ENCODE peak calls at places on chromosomes 2 and 18, in nine cellular contexts. X is NCI-H524; M is ACHN; Z is activated CD8-positive, alpha-beta memory T cell treated with anti-CD3 and anti-CD28 coated beads, Interleukin-2, amount 50 U/mL, for 48 hours; W is NCI-H2029; Q is renal cortical epithelial cell; E is activated T-helper 1 cell treated with anti-CD3 and anti-CD28 coated beads, Interleukin-12 subunit alpha, Interleukin-12 subunit beta, Interleukin-2, Interleukin-4 antibody, amounts not matched to agents 30 ng/mL and 10 ng/mL and 1 ng/mL, durations not matched to agents 14 hours and 24 hours and 36 hours; C is cardiac septum; U is foreskin fibroblast. G is an unnamed sample.
A peak's percentile ranks its signal among the peaks of the same experiment; 100 is the strongest.

GRCh38 chr2:120300385-120300784 is 45.6 kb upstream of the INHBB start:
- DNase-seq in X (no peak), M (no peak), Z (peak; percentile 36), W (no peak), Q (no peak), E (no peak), C (no peak), U (no peak), G (no peak)

GRCh38 chr2:99489758-99490087 is at the start of gene REV1:
- DNase-seq in X (no peak), M (no peak), Z (no peak), W (no peak), Q (no peak), E (no peak), C (no peak), U (no peak), G (no peak)

GRCh38 chr2:230023313-230023712 is 45.4 kb downstream of the SLC16A14 start:
- DNase-seq in X (no peak), M (no peak), Z (no peak), W (no peak), Q (no peak), E (no peak), C (no peak), U (no peak), G (no peak)

GRCh38 chr2:99032786-99033185 is 96.8 kb upstream of the CRACDL start:
- DNase-seq in X (no peak), M (no peak), Z (no peak), W (no peak), Q (peak; percentile 50), E (no peak), C (no peak), U (peak; percentile 44), G (no peak)

GRCh38 chr2:17543848-17544645 is 3.6 kb downstream of the VSNL1 start:
- DNase-seq in X (no peak), M (no peak), Z (no peak), W (no peak), Q (peak; percentile 3), E (no peak), C (no peak), U (peak; percentile 79), G (no peak)

GRCh38 chr2:143759455-143759854 is 630.2 kb downstream of the ARHGAP15 start:
- DNase-seq in X (no peak), M (no peak), Z (no peak), W (no peak), Q (peak; percentile 6), E (no peak), C (no peak), U (no peak), G (no peak)

GRCh38 chr2:63614448-63614968 is 25.7 kb downstream of the MDH1 start:
- DNase-seq in X (no peak), M (peak; percentile 82), Z (no peak), W (no peak), Q (peak; percentile 82), E (no peak), C (no peak), U (peak; percentile 57), G (no peak)

GRCh38 chr2:147108553-147108952 is 736.3 kb upstream of the ACVR2A start:
- DNase-seq in X (no peak), M (peak; percentile 86), Z (no peak), W (no peak), Q (peak; percentile 93), E (no peak), C (no peak), U (peak; percentile 58), G (no peak)

GRCh38 chr2:133504566-133505505 is 63.4 kb downstream of the NCKAP5 start:
- DNase-seq in X (no peak), M (peak; percentile 8), Z (no peak), W (peak; percentile 46), Q (peak; percentile 83), E (no peak), C (no peak), U (no peak), G (no peak)

GRCh38 chr2:152432206-152432653 is 97.3 kb downstream of the FMNL2 start:
- DNase-seq in X (peak; percentile 88), M (no peak), Z (no peak), W (no peak), Q (peak; percentile 95), E (no peak), C (no peak), U (peak; percentile 95), G (no peak)

GRCh38 chr2:67986258-67986657 is 76.5 kb downstream of the C1D start:
- DNase-seq in X (no peak), M (no peak), Z (no peak), W (no peak), Q (no peak), E (no peak), C (no peak), U (no peak), G (no peak)

GRCh38 chr2:216216951-216217903 is 108.1 kb downstream of the XRCC5 start:
- DNase-seq in X (no peak), M (peak; percentile 53), Z (no peak), W (no peak), Q (peak; percentile 65), E (no peak), C (no peak), U (peak; percentile 66), G (no peak)

GRCh38 chr2:159380676-159381239 is 94.3 kb upstream of the WDSUB1 start:
- DNase-seq in X (no peak), M (no peak), Z (no peak), W (no peak), Q (peak; percentile 25), E (no peak), C (no peak), U (no peak), G (no peak)

GRCh38 chr2:228731517-228731916 is 539.6 kb downstream of the PID1 start:
- DNase-seq in X (no peak), M (peak; percentile 79), Z (no peak), W (no peak), Q (peak; percentile 99), E (no peak), C (no peak), U (peak; percentile 64), G (no peak)

GRCh38 chr18:62386616-62387015 is 61.5 kb downstream of the TNFRSF11A start:
- DNase-seq in X (no peak), M (no peak), Z (no peak), W (no peak), Q (no peak), E (no peak), C (no peak), U (no peak), G (no peak)

GRCh38 chr2:20169796-20170467 is 55.0 kb downstream of the SDC1 start:
- DNase-seq in X (no peak), M (no peak), Z (no peak), W (no peak), Q (no peak), E (no peak), C (no peak), U (no peak), G (no peak)

GRCh38 chr2:85709385-85709784 is 15.2 kb downstream of the GNLY start:
- DNase-seq in X (no peak), M (no peak), Z (peak; percentile 17), W (no peak), Q (no peak), E (no peak), C (no peak), U (peak; percentile 50), G (no peak)

GRCh38 chr18:80251700-80252099 is 4.4 kb upstream of the PARD6G start:
- DNase-seq in X (no peak), M (no peak), Z (no peak), W (no peak), Q (no peak), E (no peak), C (no peak), U (no peak), G (no peak)

GRCh38 chr18:28115149-28115550 is 61.8 kb downstream of the CDH2 start:
- DNase-seq in X (no peak), M (peak; percentile 92), Z (no peak), W (no peak), Q (peak; percentile 99), E (no peak), C (no peak), U (peak; percentile 75), G (no peak)

GRCh38 chr2:170177950-170178781 is at the start of gene MYO3B:
- DNase-seq in X (no peak), M (no peak), Z (no peak), W (peak; percentile 27), Q (peak; percentile 97), E (no peak), C (no peak), U (peak; percentile 66), G (no peak)

GRCh38 chr18:7221424-7222155 is 9.3 kb upstream of the LRRC30 start:
- DNase-seq in X (peak; percentile 37), M (peak; percentile 52), Z (no peak), W (peak; percentile 33), Q (peak; percentile 71), E (no peak), C (no peak), U (peak; percentile 73), G (no peak)